ENCODE peak calls at places on chromosomes 5 and 9, in five cellular contexts. One of them, this sample, is unnamed. For H3K9me3, the result is how much of the 10 kb centered on the place peaks cover.

GRCh38 chr9:114538241-114538640 is 33.0 kb upstream of the WHRN start:
- DNase-seq in tibial nerve: no peak
- DNase-seq in prostate gland: peak
- DNase-seq in IMR-90: no peak
- DNase-seq in GM12878: peak
- DNase-seq in this sample: no peak

GRCh38 chr5:126384985-126385384 is 38.2 kb upstream of the GRAMD2B start:
- DNase-seq in tibial nerve: no peak
- DNase-seq in prostate gland: no peak
- DNase-seq in IMR-90: peak
- DNase-seq in GM12878: no peak
- DNase-seq in this sample: no peak

GRCh38 chr9:6711403-6711802 is 46.4 kb upstream of the KDM4C start:
- DNase-seq in tibial nerve: no peak
- DNase-seq in prostate gland: no peak
- DNase-seq in IMR-90: peak
- DNase-seq in GM12878: no peak
- DNase-seq in this sample: no peak

GRCh38 chr5:1702318-1702717 is 97.3 kb downstream of the MRPL36 start:
- DNase-seq in tibial nerve: no peak
- DNase-seq in prostate gland: no peak
- DNase-seq in IMR-90: no peak
- DNase-seq in GM12878: no peak
- DNase-seq in this sample: no peak

GRCh38 chr9:134390947-134391318 is 64.7 kb downstream of the RXRA start:
- DNase-seq in tibial nerve: no peak
- DNase-seq in prostate gland: no peak
- DNase-seq in IMR-90: no peak
- DNase-seq in GM12878: no peak
- DNase-seq in this sample: no peak

GRCh38 chr9:96674914-96675538 is 19.9 kb upstream of the PRXL2C start:
- DNase-seq in tibial nerve: no peak
- DNase-seq in prostate gland: no peak
- DNase-seq in IMR-90: peak
- DNase-seq in GM12878: no peak
- DNase-seq in this sample: no peak

GRCh38 chr5:143195496-143195895 is 208.0 kb downstream of the NR3C1 start:
- DNase-seq in tibial nerve: peak
- DNase-seq in prostate gland: no peak
- DNase-seq in IMR-90: peak
- DNase-seq in GM12878: no peak
- DNase-seq in this sample: no peak

GRCh38 chr5:93675458-93676450 is 65.6 kb downstream of the POU5F2 start:
- DNase-seq in tibial nerve: no peak
- DNase-seq in prostate gland: no peak
- DNase-seq in IMR-90: peak
- DNase-seq in GM12878: no peak
- DNase-seq in this sample: no peak

GRCh38 chr5:19608434-19608833 is 379.6 kb downstream of the CDH18 start:
- DNase-seq in tibial nerve: no peak
- DNase-seq in prostate gland: no peak
- DNase-seq in IMR-90: no peak
- DNase-seq in GM12878: no peak
- DNase-seq in this sample: no peak

GRCh38 chr9:130961511-130962300 is 22.7 kb upstream of the FIBCD1 start:
- DNase-seq in tibial nerve: no peak
- DNase-seq in prostate gland: no peak
- DNase-seq in IMR-90: no peak
- DNase-seq in GM12878: no peak
- DNase-seq in this sample: no peak

GRCh38 chr9:19127881-19128719 is 808 bp upstream of the PLIN2 start:
- DNase-seq in tibial nerve: peak
- DNase-seq in prostate gland: no peak
- DNase-seq in IMR-90: no peak
- DNase-seq in GM12878: no peak
- DNase-seq in this sample: peak

GRCh38 chr9:71608021-71608420 is 160.3 kb downstream of the CEMIP2 start:
- DNase-seq in tibial nerve: no peak
- DNase-seq in prostate gland: no peak
- DNase-seq in IMR-90: no peak
- DNase-seq in GM12878: no peak
- DNase-seq in this sample: no peak

GRCh38 chr5:169934990-169935389 is 45.3 kb downstream of the INSYN2B start:
- DNase-seq in tibial nerve: no peak
- DNase-seq in prostate gland: peak
- DNase-seq in IMR-90: peak
- DNase-seq in GM12878: no peak
- DNase-seq in this sample: no peak

GRCh38 chr5:149464796-149465489 is 85.9 kb upstream of the IL17B start:
- DNase-seq in tibial nerve: no peak
- DNase-seq in prostate gland: no peak
- DNase-seq in IMR-90: peak
- DNase-seq in GM12878: no peak
- DNase-seq in this sample: no peak

GRCh38 chr5:149472399-149472798 is 78.8 kb downstream of the CSNK1A1 start:
- DNase-seq in tibial nerve: no peak
- DNase-seq in prostate gland: no peak
- DNase-seq in IMR-90: no peak
- DNase-seq in GM12878: no peak
- DNase-seq in this sample: no peak

GRCh38 chr5:149471406-149472183 is 79.6 kb downstream of the CSNK1A1 start:
- DNase-seq in tibial nerve: no peak
- DNase-seq in prostate gland: peak
- DNase-seq in IMR-90: peak
- DNase-seq in GM12878: no peak
- DNase-seq in this sample: no peak

GRCh38 chr5:149470942-149471341 is 80.3 kb downstream of the CSNK1A1 start:
- DNase-seq in tibial nerve: no peak
- DNase-seq in prostate gland: no peak
- DNase-seq in IMR-90: no peak
- DNase-seq in GM12878: no peak
- DNase-seq in this sample: no peak

GRCh38 chr5:149466457-149466972 is 84.7 kb downstream of the CSNK1A1 start:
- DNase-seq in tibial nerve: no peak
- DNase-seq in prostate gland: no peak
- DNase-seq in IMR-90: peak
- DNase-seq in GM12878: no peak
- DNase-seq in this sample: no peak
- TF ChIP-seq POLR2A in tibial nerve: no peak
- TF ChIP-seq POLR2A in prostate gland: no peak
- TF ChIP-seq POLR2A in IMR-90: peak
- TF ChIP-seq POLR2A in GM12878: no peak
- TF ChIP-seq POLR2A in this sample: no peak

GRCh38 chr5:148388692-148389091 is 4.9 kb downstream of the FBXO38 start:
- DNase-seq in tibial nerve: no peak
- DNase-seq in prostate gland: no peak
- DNase-seq in IMR-90: peak
- DNase-seq in GM12878: no peak
- DNase-seq in this sample: no peak
- H3K4me3 ChIP-seq in tibial nerve: no peak
- H3K4me3 ChIP-seq in prostate gland: no peak
- H3K4me3 ChIP-seq in IMR-90: no peak
- H3K4me3 ChIP-seq in GM12878: no peak
- H3K4me3 ChIP-seq in this sample: no peak

DNA sequence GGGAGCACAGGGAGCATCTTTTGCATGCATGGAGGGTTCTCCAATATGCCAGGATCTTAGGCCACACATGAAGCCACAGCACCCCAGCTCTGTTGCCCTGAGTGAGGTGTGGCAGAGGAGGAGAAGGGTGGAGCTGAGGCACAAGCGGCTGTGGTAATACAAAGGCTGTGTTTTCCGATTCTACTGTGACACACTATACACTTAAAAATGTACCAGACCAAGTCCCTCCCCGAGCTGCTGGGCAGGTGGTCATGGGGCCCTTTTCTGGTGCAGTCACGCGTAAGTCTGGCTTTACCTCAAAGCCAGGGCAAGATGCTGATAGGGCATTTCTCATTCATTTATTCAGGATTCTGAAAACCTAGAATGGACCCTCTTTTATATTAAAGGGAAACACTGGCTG is 3.7 kb downstream of the ADGRV1 start:
- DNase-seq in tibial nerve: no peak
- DNase-seq in prostate gland: no peak
- DNase-seq in IMR-90: no peak
- DNase-seq in GM12878: no peak
- DNase-seq in this sample: no peak
- H3K9me3 ChIP-seq in tibial nerve: under half
- H3K9me3 ChIP-seq in prostate gland: under half
- H3K9me3 ChIP-seq in IMR-90: under half
- H3K9me3 ChIP-seq in GM12878: under half
- H3K9me3 ChIP-seq in this sample: under half

DNA sequence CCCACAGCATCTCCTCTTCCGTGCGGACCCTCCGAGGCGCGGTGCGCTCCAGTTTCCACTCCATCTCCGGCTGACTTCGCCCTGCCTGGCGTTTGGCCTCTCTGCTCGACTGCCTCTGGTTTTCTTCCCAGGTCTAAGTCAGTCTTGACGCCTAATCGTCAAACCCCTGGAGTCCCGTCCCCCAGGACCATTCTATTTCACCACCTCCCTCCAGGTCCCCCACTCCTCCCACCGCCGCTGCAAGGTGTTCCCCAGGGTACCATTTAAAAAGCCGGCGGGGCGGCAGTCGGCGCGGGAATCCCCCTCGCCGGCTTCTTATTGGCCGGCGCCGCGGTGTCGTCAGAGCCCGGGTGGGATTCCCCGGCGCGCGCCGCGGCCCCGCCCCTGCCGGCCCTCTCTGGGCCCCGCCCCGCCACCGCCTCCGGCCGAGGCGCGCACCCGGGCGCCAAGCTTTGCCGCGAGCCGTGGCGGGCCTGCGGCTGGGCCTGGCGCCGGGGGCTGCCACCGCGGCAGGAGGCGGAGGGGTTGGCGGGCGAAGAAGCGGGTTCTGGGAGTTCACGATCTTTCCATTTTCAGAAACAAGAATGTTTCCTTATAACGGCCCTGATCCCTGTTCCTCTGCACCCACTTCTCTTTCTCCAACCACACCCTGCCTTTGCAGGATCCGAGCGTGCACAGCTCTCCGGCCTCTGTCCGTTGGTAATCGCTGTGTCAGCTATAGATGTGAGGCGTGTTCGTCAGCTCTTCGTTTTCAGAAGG is at the start of gene CDC20B:
- DNase-seq in tibial nerve: peak
- DNase-seq in prostate gland: peak
- DNase-seq in IMR-90: peak
- DNase-seq in GM12878: no peak
- DNase-seq in this sample: no peak
- TF ChIP-seq POLR2A in tibial nerve: no peak
- TF ChIP-seq POLR2A in prostate gland: no peak
- TF ChIP-seq POLR2A in IMR-90: no peak
- TF ChIP-seq POLR2A in GM12878: no peak
- TF ChIP-seq POLR2A in this sample: no peak

GRCh38 chr9:105405514-105406131 is 42.2 kb upstream of the FSD1L start:
- DNase-seq in tibial nerve: no peak
- DNase-seq in prostate gland: no peak
- DNase-seq in IMR-90: peak
- DNase-seq in GM12878: peak
- DNase-seq in this sample: no peak
- H3K4me3 ChIP-seq in tibial nerve: no peak
- H3K4me3 ChIP-seq in prostate gland: no peak
- H3K4me3 ChIP-seq in IMR-90: no peak
- H3K4me3 ChIP-seq in GM12878: peak
- H3K4me3 ChIP-seq in this sample: no peak

GRCh38 chr9:137917795-137918194 is 40.2 kb downstream of the CACNA1B start:
- DNase-seq in tibial nerve: no peak
- DNase-seq in prostate gland: no peak
- DNase-seq in IMR-90: no peak
- DNase-seq in GM12878: no peak
- DNase-seq in this sample: no peak

GRCh38 chr9:137919649-137920101 is 42.1 kb downstream of the CACNA1B start:
- DNase-seq in tibial nerve: no peak
- DNase-seq in prostate gland: no peak
- DNase-seq in IMR-90: no peak
- DNase-seq in GM12878: no peak
- DNase-seq in this sample: no peak

GRCh38 chr9:137918331-137919094 is 40.9 kb downstream of the CACNA1B start:
- DNase-seq in tibial nerve: no peak
- DNase-seq in prostate gland: no peak
- DNase-seq in IMR-90: no peak
- DNase-seq in GM12878: no peak
- DNase-seq in this sample: no peak

GRCh38 chr9:137920753-137921152 is 43.2 kb downstream of the CACNA1B start:
- DNase-seq in tibial nerve: no peak
- DNase-seq in prostate gland: no peak
- DNase-seq in IMR-90: no peak
- DNase-seq in GM12878: no peak
- DNase-seq in this sample: no peak

GRCh38 chr9:137919095-137919465 is 41.5 kb downstream of the CACNA1B start:
- DNase-seq in tibial nerve: no peak
- DNase-seq in prostate gland: no peak
- DNase-seq in IMR-90: no peak
- DNase-seq in GM12878: no peak
- DNase-seq in this sample: no peak
- H3K9me3 ChIP-seq in tibial nerve: under half
- H3K9me3 ChIP-seq in prostate gland: under half
- H3K9me3 ChIP-seq in IMR-90: half or more
- H3K9me3 ChIP-seq in GM12878: under half
- H3K9me3 ChIP-seq in this sample: under half

DNA sequence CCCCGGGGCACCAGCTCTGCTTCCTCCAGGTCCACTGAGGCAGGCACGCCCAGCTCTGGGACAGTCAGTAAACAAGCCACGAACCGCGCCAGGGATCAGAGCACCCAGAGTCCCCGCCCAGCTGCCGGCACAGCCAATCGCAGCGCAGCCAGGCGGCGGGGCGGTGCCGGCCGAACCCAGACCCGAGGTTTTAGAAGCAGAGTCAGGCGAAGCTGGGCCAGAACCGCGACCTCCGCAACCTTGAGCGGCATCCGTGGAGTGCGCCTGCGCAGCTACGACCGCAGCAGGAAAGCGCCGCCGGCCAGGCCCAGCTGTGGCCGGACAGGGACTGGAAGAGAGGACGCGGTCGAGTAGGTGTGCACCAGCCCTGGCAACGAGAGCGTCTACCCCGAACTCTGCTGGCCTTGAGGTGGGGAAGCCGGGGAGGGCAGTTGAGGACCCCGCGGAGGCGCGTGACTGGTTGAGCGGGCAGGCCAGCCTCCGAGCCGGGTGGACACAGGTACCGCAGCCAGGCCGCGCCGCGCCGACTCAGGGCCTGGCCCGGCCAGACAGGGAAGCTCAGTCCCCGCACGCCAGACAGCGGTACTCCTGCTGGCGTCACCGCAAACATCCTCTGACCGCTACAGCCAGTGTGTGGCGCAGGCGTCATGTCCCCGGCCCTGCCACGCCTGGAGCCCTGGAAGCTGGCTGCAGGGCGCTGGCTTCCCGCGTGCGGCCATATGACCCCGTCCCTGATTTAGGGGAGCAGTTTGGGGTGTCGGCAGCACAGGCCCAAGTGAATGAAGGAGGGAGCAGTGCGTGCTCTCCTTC is at the start of gene CTSL:
- DNase-seq in tibial nerve: peak
- DNase-seq in prostate gland: peak
- DNase-seq in IMR-90: peak
- DNase-seq in GM12878: no peak
- DNase-seq in this sample: peak
- TF ChIP-seq POLR2A in tibial nerve: peak
- TF ChIP-seq POLR2A in prostate gland: peak
- TF ChIP-seq POLR2A in IMR-90: peak
- TF ChIP-seq POLR2A in GM12878: no peak
- TF ChIP-seq POLR2A in this sample: peak

This sample was measured in suprapubic skin.